ENCODE peak calls at places on chromosomes 3 and 15, in seven cellular contexts. One of them, this sample, is unnamed.

GRCh38 chr3:71253169-71253568 is 330.4 kb downstream of the FOXP1 start:
- DNase-seq in HCT116: no peak
- DNase-seq in H1: no peak
- DNase-seq in SK-N-SH: no peak
- DNase-seq in HepG2: no peak
- DNase-seq in GM12878: no peak
- DNase-seq in K562: no peak
- DNase-seq in this sample: no peak

GRCh38 chr3:144877356-144877755 is 905.7 kb downstream of the DIPK2A start:
- DNase-seq in H1: no peak
- DNase-seq in HepG2: no peak
- DNase-seq in K562: no peak
- DNase-seq in SK-N-SH: no peak
- DNase-seq in GM12878: no peak
- DNase-seq in HCT116: no peak
- DNase-seq in this sample: no peak

GRCh38 chr3:69090021-69090420 is 5.3 kb downstream of the ARL6IP5 start:
- DNase-seq in H1: no peak
- DNase-seq in K562: no peak
- DNase-seq in SK-N-SH: no peak
- DNase-seq in GM12878: no peak
- DNase-seq in HCT116: no peak
- DNase-seq in HepG2: no peak
- DNase-seq in this sample: no peak

GRCh38 chr3:191329654-191330308 is 545 bp downstream of the UTS2B start:
- DNase-seq in HepG2: peak
- DNase-seq in GM12878: no peak
- DNase-seq in HCT116: no peak
- DNase-seq in SK-N-SH: no peak
- DNase-seq in H1: no peak
- DNase-seq in K562: peak
- DNase-seq in this sample: peak

GRCh38 chr3:31274406-31275024 is 258.2 kb upstream of the STT3B start:
- DNase-seq in HepG2: no peak
- DNase-seq in GM12878: no peak
- DNase-seq in HCT116: no peak
- DNase-seq in H1: no peak
- DNase-seq in SK-N-SH: no peak
- DNase-seq in K562: no peak
- DNase-seq in this sample: no peak

GRCh38 chr3:143596957-143597642 is 251.2 kb downstream of the SLC9A9 start:
- DNase-seq in HepG2: no peak
- DNase-seq in H1: no peak
- DNase-seq in GM12878: no peak
- DNase-seq in HCT116: no peak
- DNase-seq in K562: peak
- DNase-seq in SK-N-SH: no peak
- DNase-seq in this sample: peak

GRCh38 chr3:112101946-112102345 is 15.8 kb downstream of the C3orf52 start:
- DNase-seq in H1: no peak
- DNase-seq in SK-N-SH: no peak
- DNase-seq in K562: no peak
- DNase-seq in GM12878: no peak
- DNase-seq in HepG2: no peak
- DNase-seq in HCT116: no peak
- DNase-seq in this sample: no peak

GRCh38 chr3:171790898-171791694 is 19.2 kb downstream of the PLD1 start:
- DNase-seq in SK-N-SH: no peak
- DNase-seq in GM12878: no peak
- DNase-seq in HepG2: no peak
- DNase-seq in HCT116: no peak
- DNase-seq in H1: no peak
- DNase-seq in K562: no peak
- DNase-seq in this sample: no peak

GRCh38 chr3:149122716-149123578 is 6.5 kb upstream of the HPS3 start:
- DNase-seq in H1: no peak
- DNase-seq in SK-N-SH: no peak
- DNase-seq in K562: no peak
- DNase-seq in HCT116: no peak
- DNase-seq in GM12878: no peak
- DNase-seq in HepG2: no peak
- DNase-seq in this sample: no peak

GRCh38 chr3:148975277-148975676 is 16.1 kb upstream of the GYG1 start:
- DNase-seq in GM12878: no peak
- DNase-seq in K562: no peak
- DNase-seq in H1: no peak
- DNase-seq in HCT116: no peak
- DNase-seq in HepG2: no peak
- DNase-seq in SK-N-SH: no peak
- DNase-seq in this sample: no peak

GRCh38 chr15:77817434-77817833 is 184.7 kb upstream of the LINGO1 start:
- DNase-seq in GM12878: no peak
- DNase-seq in K562: no peak
- DNase-seq in H1: no peak
- DNase-seq in SK-N-SH: no peak
- DNase-seq in HCT116: no peak
- DNase-seq in HepG2: no peak
- DNase-seq in this sample: no peak

GRCh38 chr15:101641134-101641764 is 10.9 kb downstream of the TM2D3 start:
- DNase-seq in H1: no peak
- DNase-seq in GM12878: peak
- DNase-seq in SK-N-SH: peak
- DNase-seq in HCT116: peak
- DNase-seq in HepG2: peak
- DNase-seq in K562: peak
- DNase-seq in this sample: peak

GRCh38 chr3:25556504-25556903 is 108.2 kb downstream of the TOP2B start:
- DNase-seq in HCT116: no peak
- DNase-seq in K562: no peak
- DNase-seq in SK-N-SH: no peak
- DNase-seq in GM12878: no peak
- DNase-seq in HepG2: no peak
- DNase-seq in H1: no peak
- DNase-seq in this sample: peak

GRCh38 chr3:171824824-171825221 is 14.5 kb upstream of the PLD1 start:
- DNase-seq in H1: no peak
- DNase-seq in K562: no peak
- DNase-seq in HCT116: no peak
- DNase-seq in GM12878: no peak
- DNase-seq in HepG2: no peak
- DNase-seq in SK-N-SH: no peak
- DNase-seq in this sample: no peak

DNA sequence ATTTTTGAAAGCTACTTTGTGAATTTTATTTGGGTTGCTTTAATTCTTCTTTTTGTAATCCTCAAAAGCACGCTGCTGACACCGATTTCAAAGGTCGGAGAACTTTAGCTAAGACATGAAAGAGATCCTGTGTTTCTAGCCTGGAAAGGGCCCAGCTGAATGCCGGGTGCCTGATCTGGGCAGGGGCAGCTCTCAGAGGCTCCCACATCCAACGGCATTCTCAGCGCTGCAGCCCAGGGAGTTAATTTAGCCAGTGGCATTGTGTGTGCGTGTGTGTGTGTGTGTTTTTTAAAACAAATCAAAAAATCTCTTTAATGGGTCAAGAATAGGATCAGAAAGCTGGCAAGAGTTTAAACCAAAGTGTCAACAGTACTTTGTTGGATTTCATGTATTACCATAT is 6.5 kb downstream of the RBP1 start:
- DNase-seq in HepG2: no peak
- DNase-seq in GM12878: no peak
- DNase-seq in K562: no peak
- DNase-seq in SK-N-SH: peak
- DNase-seq in HCT116: no peak
- DNase-seq in H1: no peak
- DNase-seq in this sample: no peak
- TF ChIP-seq JUND in HepG2: no peak
- TF ChIP-seq JUND in GM12878: no peak
- TF ChIP-seq JUND in K562: no peak
- TF ChIP-seq JUND in SK-N-SH: no peak
- TF ChIP-seq JUND in HCT116: no peak
- TF ChIP-seq JUND in H1: no peak
- TF ChIP-seq JUND in this sample: no peak

DNA sequence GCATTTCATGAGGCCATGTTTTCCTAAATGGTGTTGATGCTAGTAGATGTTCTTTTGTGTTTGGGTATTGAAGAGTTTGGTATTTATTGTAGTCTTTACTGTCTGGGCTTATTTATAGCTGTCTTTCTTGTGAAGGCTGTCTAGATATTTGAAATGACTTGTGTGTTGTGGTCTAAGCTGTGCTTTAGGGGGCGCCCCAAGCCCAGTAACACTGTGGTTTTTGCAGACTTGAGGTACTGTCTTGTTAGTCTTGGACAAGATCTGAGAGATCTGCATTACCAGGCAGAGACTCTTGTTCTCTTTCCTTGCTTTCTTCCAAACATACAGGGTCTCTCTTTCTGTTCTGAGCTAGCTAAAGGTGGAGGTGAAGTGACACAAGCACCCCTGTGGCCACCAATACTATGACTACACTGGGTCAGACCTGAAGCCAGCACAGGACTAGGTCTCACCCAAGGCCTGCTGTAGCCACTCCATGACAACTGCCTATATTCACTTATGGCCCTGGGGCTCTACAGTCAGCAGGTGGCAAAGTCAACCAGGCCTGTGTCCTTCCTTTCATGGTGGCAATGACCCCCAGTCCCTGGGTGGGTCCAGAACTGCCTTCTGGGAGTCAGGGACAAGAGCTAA is 152.1 kb upstream of the TBC1D5 start:
- DNase-seq in K562: no peak
- DNase-seq in HCT116: peak
- DNase-seq in H1: peak
- DNase-seq in SK-N-SH: no peak
- DNase-seq in GM12878: no peak
- DNase-seq in HepG2: peak
- DNase-seq in this sample: peak
- TF ChIP-seq JUND in K562: no peak
- TF ChIP-seq JUND in HCT116: no peak
- TF ChIP-seq JUND in H1: no peak
- TF ChIP-seq JUND in SK-N-SH: no peak
- TF ChIP-seq JUND in GM12878: no peak
- TF ChIP-seq JUND in HepG2: no peak
- TF ChIP-seq JUND in this sample: no peak

DNA sequence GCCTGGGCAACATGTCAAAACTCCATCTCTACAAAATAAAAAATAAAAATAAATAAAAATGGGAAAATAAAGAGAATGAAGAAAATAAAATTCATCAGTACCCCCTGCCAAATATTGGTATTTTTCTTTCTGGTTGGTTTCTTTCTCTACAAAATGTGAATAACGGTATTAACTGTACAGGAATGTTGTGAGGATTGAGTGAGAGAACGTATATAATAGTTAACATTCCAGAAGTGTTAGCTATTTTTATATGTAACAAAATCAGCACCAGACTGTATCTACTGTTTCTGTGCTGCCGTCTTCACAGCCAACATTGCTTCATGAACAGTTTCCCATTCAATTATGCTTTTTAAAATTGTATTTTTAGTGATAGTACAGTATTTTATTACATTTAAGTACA is 25.5 kb upstream of the RNU6-1 start:
- DNase-seq in H1: no peak
- DNase-seq in GM12878: no peak
- DNase-seq in HCT116: no peak
- DNase-seq in SK-N-SH: no peak
- DNase-seq in K562: no peak
- DNase-seq in HepG2: no peak
- DNase-seq in this sample: no peak
- TF ChIP-seq JUND in H1: no peak
- TF ChIP-seq JUND in GM12878: no peak
- TF ChIP-seq JUND in HCT116: no peak
- TF ChIP-seq JUND in SK-N-SH: no peak
- TF ChIP-seq JUND in K562: no peak
- TF ChIP-seq JUND in HepG2: no peak
- TF ChIP-seq JUND in this sample: no peak

DNA sequence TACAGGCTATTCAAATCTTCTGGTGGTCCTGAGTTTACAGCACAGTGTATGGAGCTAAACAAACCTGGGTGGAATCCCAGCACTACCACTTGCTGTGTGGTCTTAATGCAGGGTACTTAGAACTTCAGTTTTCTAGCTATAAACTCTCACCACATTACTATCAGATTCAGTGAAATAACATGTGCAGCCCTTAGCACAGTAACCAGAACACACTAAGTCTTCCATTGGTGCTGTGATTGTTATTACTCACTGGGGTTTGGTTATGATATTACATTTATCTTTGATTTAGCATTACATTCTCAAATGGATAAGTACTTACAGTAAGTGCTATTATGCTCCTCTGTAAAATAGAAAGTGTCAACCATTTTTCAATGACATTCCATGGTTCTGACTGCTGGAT is 81.9 kb downstream of the PDE8A start:
- DNase-seq in GM12878: no peak
- DNase-seq in K562: no peak
- DNase-seq in HCT116: no peak
- DNase-seq in SK-N-SH: no peak
- DNase-seq in H1: no peak
- DNase-seq in HepG2: no peak
- DNase-seq in this sample: no peak
- TF ChIP-seq JUND in GM12878: no peak
- TF ChIP-seq JUND in K562: no peak
- TF ChIP-seq JUND in HCT116: no peak
- TF ChIP-seq JUND in SK-N-SH: no peak
- TF ChIP-seq JUND in H1: no peak
- TF ChIP-seq JUND in HepG2: no peak
- TF ChIP-seq JUND in this sample: no peak

DNA sequence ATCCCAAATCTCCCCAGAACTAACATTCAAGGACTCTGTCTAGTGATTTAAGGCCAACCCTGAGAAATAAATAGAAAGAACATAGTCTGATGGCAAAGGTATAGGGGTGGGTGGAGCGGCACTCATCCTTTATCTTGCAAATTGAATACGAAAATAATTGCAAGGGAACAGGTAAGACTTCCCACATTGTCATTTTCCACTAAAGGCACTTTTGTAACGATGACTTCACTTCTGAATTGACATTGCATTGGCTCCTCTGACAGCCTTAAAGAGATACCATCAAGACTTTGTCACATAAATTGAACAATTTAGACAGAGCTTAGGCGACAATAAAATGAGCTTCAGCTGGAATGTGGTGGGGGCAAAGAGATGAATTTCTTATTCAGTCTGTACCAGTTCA is 75.3 kb upstream of the PLCL2 start:
- DNase-seq in SK-N-SH: no peak
- DNase-seq in HepG2: no peak
- DNase-seq in H1: no peak
- DNase-seq in K562: no peak
- DNase-seq in HCT116: no peak
- DNase-seq in GM12878: no peak
- DNase-seq in this sample: no peak
- TF ChIP-seq JUND in SK-N-SH: no peak
- TF ChIP-seq JUND in HepG2: no peak
- TF ChIP-seq JUND in H1: no peak
- TF ChIP-seq JUND in K562: no peak
- TF ChIP-seq JUND in HCT116: no peak
- TF ChIP-seq JUND in GM12878: no peak
- TF ChIP-seq JUND in this sample: no peak

DNA sequence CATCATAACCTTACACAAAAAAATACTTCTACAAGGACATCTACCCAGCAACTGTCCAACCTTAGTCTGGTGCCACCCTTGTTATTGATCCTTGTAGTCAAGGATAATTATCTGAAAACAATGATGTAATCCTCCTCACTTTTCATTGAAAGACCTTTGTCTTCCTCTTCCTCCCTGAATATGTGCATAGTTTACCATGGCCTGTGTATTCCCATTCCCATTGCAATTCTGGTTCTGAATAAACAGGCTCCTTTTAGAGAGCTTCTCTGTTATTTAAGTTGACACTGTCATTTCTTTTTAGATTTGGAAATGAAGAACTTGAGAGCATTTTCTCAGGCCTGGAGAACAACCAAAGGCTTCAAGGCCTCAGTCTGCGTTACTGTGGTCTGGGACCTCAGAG is 53.3 kb upstream of the RNF7 start:
- DNase-seq in GM12878: no peak
- DNase-seq in HCT116: no peak
- DNase-seq in SK-N-SH: no peak
- DNase-seq in H1: no peak
- DNase-seq in HepG2: no peak
- DNase-seq in K562: no peak
- DNase-seq in this sample: no peak
- TF ChIP-seq JUND in GM12878: no peak
- TF ChIP-seq JUND in HCT116: no peak
- TF ChIP-seq JUND in SK-N-SH: no peak
- TF ChIP-seq JUND in H1: no peak
- TF ChIP-seq JUND in HepG2: no peak
- TF ChIP-seq JUND in K562: no peak
- TF ChIP-seq JUND in this sample: no peak